ENCODE peak calls at places on chromosomes 2 and 18, in six cellular contexts. L is GM23338, C is dorsolateral prefrontal cortex, W is heart left ventricle, M is fibroblast of lung, B is Panc1. G is an unnamed sample.
A peak's percentile ranks its signal among the peaks of the same experiment; 100 is the strongest.

GRCh38 chr2:43169987-43170732 is 56.2 kb downstream of the ZFP36L2 start:
- DNase-seq in L (peak; percentile 64), C (no peak), W (peak; percentile 69), M (no peak), B (no peak), G (no peak)

GRCh38 chr2:117801826-117802225 is 12.7 kb upstream of the DDX18 start:
- DNase-seq in L (no peak), C (no peak), W (no peak), M (peak; percentile 8), B (no peak), G (no peak)

GRCh38 chr2:78407960-78408794 is 617.3 kb upstream of the REG3G start:
- DNase-seq in L (no peak), C (no peak), W (peak; percentile 18), M (no peak), B (no peak), G (no peak)

GRCh38 chr18:7617738-7618422 is 50.8 kb downstream of the PTPRM start:
- DNase-seq in L (peak; percentile 59), C (no peak), W (no peak), M (peak; percentile 97), B (no peak), G (peak; percentile 93)

GRCh38 chr18:59874166-59874565 is 25.6 kb upstream of the PMAIP1 start:
- DNase-seq in L (no peak), C (no peak), W (no peak), M (peak; percentile 94), B (no peak), G (peak; percentile 67)

GRCh38 chr2:177783835-177784448 is 288.6 kb downstream of the PDE11A start:
- DNase-seq in L (no peak), C (no peak), W (no peak), M (peak; percentile 96), B (no peak), G (peak; percentile 68)

GRCh38 chr2:156333951-156334495 is 1.5 kb upstream of the NR4A2 start:
- DNase-seq in L (peak; percentile 81), C (peak; percentile 47), W (peak; percentile 89), M (peak; percentile 61), B (no peak), G (no peak)

GRCh38 chr2:32838418-32838817 is 108.3 kb upstream of the LTBP1 start:
- DNase-seq in L (no peak), C (no peak), W (no peak), M (no peak), B (no peak), G (no peak)

GRCh38 chr2:46451131-46451711 is 28.1 kb upstream of the TMEM247 start:
- DNase-seq in L (no peak), C (no peak), W (no peak), M (peak; percentile 20), B (no peak), G (peak; percentile 73)

GRCh38 chr2:42900226-42900744 is 107.9 kb upstream of the HAAO start:
- DNase-seq in L (no peak), C (no peak), W (no peak), M (no peak), B (no peak), G (no peak)

GRCh38 chr18:5237723-5238370 is 40.8 kb upstream of the AKAIN1 start:
- DNase-seq in L (peak; percentile 92), C (peak; percentile 89), W (peak; percentile 94), M (peak; percentile 93), B (peak; percentile 36), G (peak; percentile 86)

GRCh38 chr2:43227830-43228280 is 1.4 kb upstream of the ZFP36L2 start:
- DNase-seq in L (no peak), C (no peak), W (peak; percentile 54), M (no peak), B (no peak), G (no peak)

GRCh38 chr2:74833418-74834233 is at the start of gene HK2:
- DNase-seq in L (peak; percentile 92), C (peak; percentile 68), W (peak; percentile 93), M (peak; percentile 86), B (no peak), G (peak; percentile 80)

GRCh38 chr18:39840406-39840805 is 2114.6 kb upstream of the PIK3C3 start:
- DNase-seq in L (no peak), C (no peak), W (no peak), M (peak; percentile 47), B (no peak), G (no peak)

GRCh38 chr2:55056024-55056521 is 5.8 kb upstream of the RTN4 start:
- DNase-seq in L (peak; percentile 32), C (no peak), W (no peak), M (no peak), B (no peak), G (peak; percentile 56)

GRCh38 chr2:134268265-134268664 is 14.4 kb downstream of the MGAT5 start:
- DNase-seq in L (no peak), C (no peak), W (no peak), M (peak; percentile 45), B (no peak), G (no peak)

GRCh38 chr18:3319894-3320438 is 58.0 kb downstream of the MYL12B start:
- DNase-seq in L (no peak), C (no peak), W (no peak), M (no peak), B (no peak), G (no peak)

GRCh38 chr2:143856973-143857372 is 662.9 kb downstream of the ZEB2 start:
- DNase-seq in L (no peak), C (no peak), W (no peak), M (peak; percentile 23), B (no peak), G (no peak)

GRCh38 chr2:193900292-193900691 is 1705.6 kb upstream of the TMEFF2 start:
- DNase-seq in L (no peak), C (no peak), W (no peak), M (no peak), B (no peak), G (no peak)

GRCh38 chr2:207137922-207138321 is 27.8 kb downstream of the KLF7 start:
- DNase-seq in L (no peak), C (no peak), W (no peak), M (no peak), B (no peak), G (no peak)

GRCh38 chr2:213034578-213034977 is 116.8 kb downstream of the IKZF2 start:
- DNase-seq in L (no peak), C (no peak), W (no peak), M (no peak), B (no peak), G (no peak)

GRCh38 chr2:207768891-207769596 is 662 bp downstream of the FZD5 start:
- DNase-seq in L (no peak), C (no peak), W (peak; percentile 77), M (peak; percentile 31), B (no peak), G (peak; percentile 54)

GRCh38 chr2:44623622-44624351 is 262.0 kb downstream of the CAMKMT start:
- DNase-seq in L (peak; percentile 19), C (no peak), W (no peak), M (no peak), B (no peak), G (no peak)

GRCh38 chr18:51195602-51196115 is 1.8 kb downstream of the MEX3C start:
- DNase-seq in L (peak; percentile 94), C (no peak), W (no peak), M (peak; percentile 80), B (no peak), G (peak; percentile 38)

GRCh38 chr2:85929096-85930044 is 40.6 kb upstream of the ST3GAL5 start:
- DNase-seq in L (no peak), C (no peak), W (no peak), M (peak; percentile 12), B (no peak), G (no peak)

GRCh38 chr2:211453311-211453894 is 897.0 kb downstream of the CPS1 start:
- DNase-seq in L (no peak), C (no peak), W (no peak), M (no peak), B (no peak), G (no peak)

GRCh38 chr2:72576459-72576858 is 249.4 kb downstream of the EXOC6B start:
- DNase-seq in L (no peak), C (no peak), W (no peak), M (peak; percentile 26), B (no peak), G (no peak)

GRCh38 chr2:239956818-239957261 is 68.3 kb downstream of the NDUFA10 start:
- DNase-seq in L (no peak), C (no peak), W (no peak), M (no peak), B (no peak), G (no peak)

GRCh38 chr2:64751286-64752260 is 97.9 kb upstream of the SERTAD2 start:
- DNase-seq in L (peak; percentile 22), C (no peak), W (no peak), M (peak; percentile 100), B (no peak), G (peak; percentile 99)

GRCh38 chr18:52715961-52716360 is 376.0 kb downstream of the DCC start:
- DNase-seq in L (no peak), C (no peak), W (no peak), M (no peak), B (no peak), G (no peak)
- H3K4me3 ChIP-seq in L (no peak overlapping the region), C (no peak overlapping the region), W (no peak overlapping the region), M (no peak overlapping the region), B (no peak overlapping the region), G (no peak overlapping the region)

GRCh38 chr2:237600205-237600846 is 9.8 kb upstream of the RAB17 start:
- DNase-seq in L (no peak), C (no peak), W (no peak), M (peak; percentile 30), B (no peak), G (peak; percentile 81)
- TF ChIP-seq CTCF in L (no peak), C (peak; percentile 14), W (peak; percentile 64), M (peak; percentile 45), B (no peak), G (peak; percentile 55)

DNA sequence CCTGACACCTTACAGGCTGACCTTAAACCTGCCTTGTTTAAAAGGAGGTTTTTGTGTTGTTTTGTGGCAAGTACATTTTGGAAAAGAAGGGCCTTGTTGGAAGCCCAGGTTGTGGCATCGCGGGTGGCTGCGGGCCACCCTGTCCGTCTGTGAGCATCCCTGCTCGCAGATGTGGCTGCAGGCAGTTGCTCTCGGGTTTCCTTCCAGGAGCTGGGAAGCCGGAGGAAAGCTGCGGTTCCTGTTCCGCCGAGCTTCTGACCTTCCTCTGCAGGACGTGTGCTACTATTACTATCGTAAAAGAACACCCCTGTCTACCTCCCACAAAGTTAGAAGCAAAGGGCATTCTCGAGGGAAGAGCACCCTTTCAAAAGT is 759 bp downstream of the MFF start:
- DNase-seq in L (peak; percentile 67), C (no peak), W (peak; percentile 66), M (peak; percentile 57), B (no peak), G (peak; percentile 55)
- H3K4me3 ChIP-seq in L (peak overlapping the region; percentile 87), C (peak overlapping the region; percentile 99), W (peak overlapping the region; percentile 100), M (peak overlapping the region; percentile 99), B (peak overlapping the region; percentile 77), G (peak overlapping the region; percentile 91)

DNA sequence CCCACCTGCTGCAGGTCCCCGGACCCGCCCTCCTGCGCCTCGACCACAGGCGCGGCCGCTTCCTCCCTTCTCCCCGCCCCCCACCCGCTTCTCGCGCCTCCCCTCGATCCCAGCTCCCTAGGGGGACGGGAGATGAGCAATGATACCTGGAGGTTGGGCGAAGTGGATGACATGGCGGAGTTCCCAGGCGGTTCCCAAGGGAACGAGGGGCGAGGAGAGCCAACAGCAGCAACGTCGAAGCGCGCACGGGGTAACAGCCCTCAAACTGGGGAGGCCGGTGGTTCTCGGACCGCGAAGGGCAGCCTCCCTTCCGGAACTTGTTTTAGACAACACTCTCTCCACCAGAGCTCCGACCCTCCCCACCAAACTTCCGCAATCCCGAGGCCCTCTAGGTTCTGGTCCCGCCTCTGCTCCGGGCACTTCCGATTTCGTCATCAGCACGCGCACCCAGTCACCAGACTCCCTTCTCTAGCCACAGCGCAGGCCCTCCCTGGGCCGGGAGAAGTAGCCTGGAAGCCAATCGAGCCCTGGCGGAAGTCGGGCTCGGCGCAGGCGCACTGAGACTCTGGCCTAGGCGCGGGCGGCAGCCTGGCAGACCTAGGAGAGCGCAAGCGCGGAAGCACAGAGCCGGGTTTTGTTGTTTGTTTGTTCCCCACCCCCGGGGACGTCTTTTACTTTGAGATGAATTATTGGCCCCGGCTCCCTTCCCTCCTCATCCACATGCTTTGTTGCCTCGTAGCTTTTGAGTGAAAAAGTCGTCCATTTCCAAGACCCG is at the start of gene VPS4B:
- DNase-seq in L (peak; percentile 99), C (peak; percentile 99), W (peak; percentile 100), M (peak; percentile 99), B (peak; percentile 88), G (peak; percentile 99)
- TF ChIP-seq CTCF in L (no peak), C (peak; percentile 8), W (no peak), M (no peak), B (no peak), G (peak; percentile 10)